ENCODE peak calls at places on chromosomes 1 and 21, in eight cellular contexts. One of them, this sample, is unnamed.

GRCh38 chr1:17113973-17114372 is 5.3 kb downstream of the PADI2 start:
- DNase-seq in NCI-H2171 treated with DMSO at 0.1 percent for 48 hours: no peak
- DNase-seq in bronchial epithelial cell: no peak
- DNase-seq in effector CD4-positive, alpha-beta T cell: no peak
- DNase-seq in occipital lobe: no peak
- DNase-seq in mesendoderm: no peak
- DNase-seq in left kidney: peak; percentile 80
- DNase-seq in activated naive CD4-positive, alpha-beta T cell treated with anti-CD3 and anti-CD28 coated beads for 36 hours: no peak
- DNase-seq in this sample: no peak

GRCh38 chr1:234585333-234586055 is 24.5 kb downstream of the IRF2BP2 start:
- DNase-seq in activated naive CD4-positive, alpha-beta T cell treated with anti-CD3 and anti-CD28 coated beads for 36 hours: no peak
- DNase-seq in NCI-H2171 treated with DMSO at 0.1 percent for 48 hours: peak; percentile 61
- DNase-seq in left kidney: peak; percentile 25
- DNase-seq in effector CD4-positive, alpha-beta T cell: no peak
- DNase-seq in occipital lobe: no peak
- DNase-seq in mesendoderm: no peak
- DNase-seq in bronchial epithelial cell: no peak
- DNase-seq in this sample: no peak

GRCh38 chr21:45129231-45129923 is 55.0 kb downstream of the ADARB1 start:
- DNase-seq in left kidney: no peak
- DNase-seq in bronchial epithelial cell: peak; percentile 46
- DNase-seq in mesendoderm: no peak
- DNase-seq in effector CD4-positive, alpha-beta T cell: no peak
- DNase-seq in NCI-H2171 treated with DMSO at 0.1 percent for 48 hours: no peak
- DNase-seq in activated naive CD4-positive, alpha-beta T cell treated with anti-CD3 and anti-CD28 coated beads for 36 hours: no peak
- DNase-seq in occipital lobe: no peak
- DNase-seq in this sample: no peak

GRCh38 chr1:84225636-84226035 is 75.9 kb upstream of the SAMD13 start:
- DNase-seq in bronchial epithelial cell: no peak
- DNase-seq in activated naive CD4-positive, alpha-beta T cell treated with anti-CD3 and anti-CD28 coated beads for 36 hours: no peak
- DNase-seq in mesendoderm: peak; percentile 4
- DNase-seq in left kidney: no peak
- DNase-seq in NCI-H2171 treated with DMSO at 0.1 percent for 48 hours: peak; percentile 19
- DNase-seq in effector CD4-positive, alpha-beta T cell: no peak
- DNase-seq in occipital lobe: no peak
- DNase-seq in this sample: no peak

GRCh38 chr1:6083801-6084467 is 38.2 kb downstream of the KCNAB2 start:
- DNase-seq in bronchial epithelial cell: no peak
- DNase-seq in mesendoderm: no peak
- DNase-seq in activated naive CD4-positive, alpha-beta T cell treated with anti-CD3 and anti-CD28 coated beads for 36 hours: no peak
- DNase-seq in occipital lobe: peak; percentile 63
- DNase-seq in left kidney: no peak
- DNase-seq in effector CD4-positive, alpha-beta T cell: no peak
- DNase-seq in NCI-H2171 treated with DMSO at 0.1 percent for 48 hours: peak; percentile 75
- DNase-seq in this sample: no peak

GRCh38 chr1:201085902-201086735 is 26.1 kb downstream of the CACNA1S start:
- DNase-seq in bronchial epithelial cell: peak; percentile 48
- DNase-seq in occipital lobe: no peak
- DNase-seq in left kidney: peak; percentile 56
- DNase-seq in mesendoderm: peak; percentile 74
- DNase-seq in activated naive CD4-positive, alpha-beta T cell treated with anti-CD3 and anti-CD28 coated beads for 36 hours: peak; percentile 66
- DNase-seq in NCI-H2171 treated with DMSO at 0.1 percent for 48 hours: peak; percentile 7
- DNase-seq in effector CD4-positive, alpha-beta T cell: peak; percentile 8
- DNase-seq in this sample: peak; percentile 68

GRCh38 chr21:38474796-38475195 is 23.5 kb downstream of the ERG start:
- DNase-seq in occipital lobe: no peak
- DNase-seq in effector CD4-positive, alpha-beta T cell: no peak
- DNase-seq in NCI-H2171 treated with DMSO at 0.1 percent for 48 hours: no peak
- DNase-seq in mesendoderm: no peak
- DNase-seq in bronchial epithelial cell: no peak
- DNase-seq in activated naive CD4-positive, alpha-beta T cell treated with anti-CD3 and anti-CD28 coated beads for 36 hours: no peak
- DNase-seq in left kidney: no peak
- DNase-seq in this sample: no peak

GRCh38 chr1:192747305-192747704 is 61.5 kb upstream of the RGS2 start:
- DNase-seq in mesendoderm: no peak
- DNase-seq in activated naive CD4-positive, alpha-beta T cell treated with anti-CD3 and anti-CD28 coated beads for 36 hours: no peak
- DNase-seq in bronchial epithelial cell: peak; percentile 74
- DNase-seq in NCI-H2171 treated with DMSO at 0.1 percent for 48 hours: no peak
- DNase-seq in left kidney: no peak
- DNase-seq in effector CD4-positive, alpha-beta T cell: no peak
- DNase-seq in occipital lobe: no peak
- DNase-seq in this sample: no peak

GRCh38 chr1:85357817-85358216 is 81.4 kb upstream of the BCL10 start:
- DNase-seq in mesendoderm: no peak
- DNase-seq in NCI-H2171 treated with DMSO at 0.1 percent for 48 hours: no peak
- DNase-seq in activated naive CD4-positive, alpha-beta T cell treated with anti-CD3 and anti-CD28 coated beads for 36 hours: no peak
- DNase-seq in bronchial epithelial cell: no peak
- DNase-seq in effector CD4-positive, alpha-beta T cell: no peak
- DNase-seq in left kidney: no peak
- DNase-seq in occipital lobe: no peak
- DNase-seq in this sample: no peak

GRCh38 chr1:78836736-78837135 is 169.8 kb downstream of the ADGRL4 start:
- DNase-seq in mesendoderm: no peak
- DNase-seq in activated naive CD4-positive, alpha-beta T cell treated with anti-CD3 and anti-CD28 coated beads for 36 hours: no peak
- DNase-seq in effector CD4-positive, alpha-beta T cell: no peak
- DNase-seq in left kidney: no peak
- DNase-seq in occipital lobe: no peak
- DNase-seq in bronchial epithelial cell: no peak
- DNase-seq in NCI-H2171 treated with DMSO at 0.1 percent for 48 hours: no peak
- DNase-seq in this sample: no peak

GRCh38 chr21:38569733-38570132 is 71.5 kb upstream of the ERG start:
- DNase-seq in effector CD4-positive, alpha-beta T cell: no peak
- DNase-seq in occipital lobe: no peak
- DNase-seq in mesendoderm: no peak
- DNase-seq in activated naive CD4-positive, alpha-beta T cell treated with anti-CD3 and anti-CD28 coated beads for 36 hours: no peak
- DNase-seq in NCI-H2171 treated with DMSO at 0.1 percent for 48 hours: no peak
- DNase-seq in bronchial epithelial cell: no peak
- DNase-seq in left kidney: no peak
- DNase-seq in this sample: no peak

GRCh38 chr1:202798792-202799331 is 9.4 kb downstream of the KDM5B start:
- DNase-seq in NCI-H2171 treated with DMSO at 0.1 percent for 48 hours: no peak
- DNase-seq in occipital lobe: no peak
- DNase-seq in bronchial epithelial cell: no peak
- DNase-seq in effector CD4-positive, alpha-beta T cell: no peak
- DNase-seq in left kidney: no peak
- DNase-seq in mesendoderm: no peak
- DNase-seq in activated naive CD4-positive, alpha-beta T cell treated with anti-CD3 and anti-CD28 coated beads for 36 hours: no peak
- DNase-seq in this sample: no peak

GRCh38 chr1:150150511-150151021 is 850 bp downstream of the PLEKHO1 start:
- DNase-seq in occipital lobe: no peak
- DNase-seq in effector CD4-positive, alpha-beta T cell: no peak
- DNase-seq in mesendoderm: peak; percentile 53
- DNase-seq in left kidney: peak; percentile 82
- DNase-seq in bronchial epithelial cell: no peak
- DNase-seq in activated naive CD4-positive, alpha-beta T cell treated with anti-CD3 and anti-CD28 coated beads for 36 hours: no peak
- DNase-seq in NCI-H2171 treated with DMSO at 0.1 percent for 48 hours: no peak
- DNase-seq in this sample: peak; percentile 28

GRCh38 chr1:117110774-117111173 is 10.8 kb downstream of the TRIM45 start:
- DNase-seq in left kidney: no peak
- DNase-seq in effector CD4-positive, alpha-beta T cell: no peak
- DNase-seq in occipital lobe: no peak
- DNase-seq in mesendoderm: no peak
- DNase-seq in activated naive CD4-positive, alpha-beta T cell treated with anti-CD3 and anti-CD28 coated beads for 36 hours: no peak
- DNase-seq in NCI-H2171 treated with DMSO at 0.1 percent for 48 hours: no peak
- DNase-seq in bronchial epithelial cell: peak; percentile 93
- DNase-seq in this sample: no peak

GRCh38 chr1:49060766-49061165 is 284.1 kb upstream of the BEND5 start:
- DNase-seq in activated naive CD4-positive, alpha-beta T cell treated with anti-CD3 and anti-CD28 coated beads for 36 hours: no peak
- DNase-seq in bronchial epithelial cell: no peak
- DNase-seq in occipital lobe: no peak
- DNase-seq in effector CD4-positive, alpha-beta T cell: no peak
- DNase-seq in left kidney: peak; percentile 5
- DNase-seq in mesendoderm: no peak
- DNase-seq in NCI-H2171 treated with DMSO at 0.1 percent for 48 hours: no peak
- DNase-seq in this sample: no peak

GRCh38 chr1:238954865-238955264 is 431.5 kb upstream of the CHRM3 start:
- DNase-seq in mesendoderm: peak; percentile 8
- DNase-seq in effector CD4-positive, alpha-beta T cell: no peak
- DNase-seq in NCI-H2171 treated with DMSO at 0.1 percent for 48 hours: no peak
- DNase-seq in bronchial epithelial cell: peak; percentile 22
- DNase-seq in left kidney: no peak
- DNase-seq in activated naive CD4-positive, alpha-beta T cell treated with anti-CD3 and anti-CD28 coated beads for 36 hours: no peak
- DNase-seq in occipital lobe: no peak
- DNase-seq in this sample: no peak

GRCh38 chr1:15433471-15433870 is 4.8 kb upstream of the CTRC start:
- DNase-seq in NCI-H2171 treated with DMSO at 0.1 percent for 48 hours: no peak
- DNase-seq in bronchial epithelial cell: no peak
- DNase-seq in occipital lobe: no peak
- DNase-seq in left kidney: no peak
- DNase-seq in mesendoderm: no peak
- DNase-seq in activated naive CD4-positive, alpha-beta T cell treated with anti-CD3 and anti-CD28 coated beads for 36 hours: no peak
- DNase-seq in effector CD4-positive, alpha-beta T cell: no peak
- DNase-seq in this sample: no peak

GRCh38 chr1:6162773-6163172 is 17.3 kb downstream of the CHD5 start:
- DNase-seq in mesendoderm: peak; percentile 52
- DNase-seq in left kidney: no peak
- DNase-seq in NCI-H2171 treated with DMSO at 0.1 percent for 48 hours: peak; percentile 90
- DNase-seq in bronchial epithelial cell: no peak
- DNase-seq in occipital lobe: no peak
- DNase-seq in activated naive CD4-positive, alpha-beta T cell treated with anti-CD3 and anti-CD28 coated beads for 36 hours: no peak
- DNase-seq in effector CD4-positive, alpha-beta T cell: no peak
- DNase-seq in this sample: no peak

GRCh38 chr1:41535236-41535720 is 50.8 kb upstream of the EDN2 start:
- DNase-seq in occipital lobe: no peak
- DNase-seq in activated naive CD4-positive, alpha-beta T cell treated with anti-CD3 and anti-CD28 coated beads for 36 hours: no peak
- DNase-seq in NCI-H2171 treated with DMSO at 0.1 percent for 48 hours: no peak
- DNase-seq in bronchial epithelial cell: no peak
- DNase-seq in mesendoderm: no peak
- DNase-seq in left kidney: no peak
- DNase-seq in effector CD4-positive, alpha-beta T cell: no peak
- DNase-seq in this sample: no peak

GRCh38 chr1:21569820-21570527 is 60.8 kb downstream of the ALPL start:
- DNase-seq in occipital lobe: no peak
- DNase-seq in activated naive CD4-positive, alpha-beta T cell treated with anti-CD3 and anti-CD28 coated beads for 36 hours: no peak
- DNase-seq in effector CD4-positive, alpha-beta T cell: no peak
- DNase-seq in mesendoderm: no peak
- DNase-seq in NCI-H2171 treated with DMSO at 0.1 percent for 48 hours: no peak
- DNase-seq in left kidney: peak; percentile 57
- DNase-seq in bronchial epithelial cell: no peak
- DNase-seq in this sample: no peak

GRCh38 chr1:60746278-60746761 is 336.0 kb upstream of the NFIA start:
- DNase-seq in effector CD4-positive, alpha-beta T cell: no peak
- DNase-seq in left kidney: peak; percentile 76
- DNase-seq in mesendoderm: no peak
- DNase-seq in NCI-H2171 treated with DMSO at 0.1 percent for 48 hours: peak; percentile 57
- DNase-seq in bronchial epithelial cell: no peak
- DNase-seq in activated naive CD4-positive, alpha-beta T cell treated with anti-CD3 and anti-CD28 coated beads for 36 hours: no peak
- DNase-seq in occipital lobe: peak; percentile 29
- DNase-seq in this sample: no peak

GRCh38 chr1:209248649-209249279 is 334.8 kb upstream of the CAMK1G start:
- DNase-seq in mesendoderm: peak; percentile 81
- DNase-seq in left kidney: peak; percentile 83
- DNase-seq in bronchial epithelial cell: peak; percentile 77
- DNase-seq in activated naive CD4-positive, alpha-beta T cell treated with anti-CD3 and anti-CD28 coated beads for 36 hours: peak; percentile 74
- DNase-seq in NCI-H2171 treated with DMSO at 0.1 percent for 48 hours: peak; percentile 76
- DNase-seq in occipital lobe: peak; percentile 5
- DNase-seq in effector CD4-positive, alpha-beta T cell: peak; percentile 31
- DNase-seq in this sample: peak; percentile 70

GRCh38 chr1:56289260-56289659 is 290.1 kb downstream of the PLPP3 start:
- DNase-seq in effector CD4-positive, alpha-beta T cell: no peak
- DNase-seq in activated naive CD4-positive, alpha-beta T cell treated with anti-CD3 and anti-CD28 coated beads for 36 hours: no peak
- DNase-seq in left kidney: no peak
- DNase-seq in NCI-H2171 treated with DMSO at 0.1 percent for 48 hours: no peak
- DNase-seq in occipital lobe: no peak
- DNase-seq in mesendoderm: no peak
- DNase-seq in bronchial epithelial cell: no peak
- DNase-seq in this sample: no peak

GRCh38 chr21:31184462-31184861 is 146.2 kb upstream of the KRTAP19-8 start:
- DNase-seq in occipital lobe: no peak
- DNase-seq in activated naive CD4-positive, alpha-beta T cell treated with anti-CD3 and anti-CD28 coated beads for 36 hours: peak; percentile 92
- DNase-seq in mesendoderm: peak; percentile 46
- DNase-seq in bronchial epithelial cell: no peak
- DNase-seq in NCI-H2171 treated with DMSO at 0.1 percent for 48 hours: no peak
- DNase-seq in left kidney: peak; percentile 48
- DNase-seq in effector CD4-positive, alpha-beta T cell: peak; percentile 57
- DNase-seq in this sample: peak; percentile 91

GRCh38 chr1:118987431-118988185 is 535 bp downstream of the TBX15 start:
- DNase-seq in activated naive CD4-positive, alpha-beta T cell treated with anti-CD3 and anti-CD28 coated beads for 36 hours: no peak
- DNase-seq in left kidney: peak; percentile 72
- DNase-seq in bronchial epithelial cell: no peak
- DNase-seq in NCI-H2171 treated with DMSO at 0.1 percent for 48 hours: no peak
- DNase-seq in mesendoderm: peak; percentile 67
- DNase-seq in effector CD4-positive, alpha-beta T cell: no peak
- DNase-seq in occipital lobe: no peak
- DNase-seq in this sample: no peak

GRCh38 chr1:150268706-150269403 is at the start of gene APH1A:
- DNase-seq in effector CD4-positive, alpha-beta T cell: peak; percentile 88
- DNase-seq in bronchial epithelial cell: peak; percentile 88
- DNase-seq in activated naive CD4-positive, alpha-beta T cell treated with anti-CD3 and anti-CD28 coated beads for 36 hours: peak; percentile 98
- DNase-seq in occipital lobe: peak; percentile 98
- DNase-seq in NCI-H2171 treated with DMSO at 0.1 percent for 48 hours: peak; percentile 95
- DNase-seq in left kidney: peak; percentile 99
- DNase-seq in mesendoderm: peak; percentile 99
- DNase-seq in this sample: peak; percentile 97

GRCh38 chr1:53271446-53272090 is 33.2 kb upstream of the MAGOH start:
- DNase-seq in bronchial epithelial cell: no peak
- DNase-seq in left kidney: no peak
- DNase-seq in activated naive CD4-positive, alpha-beta T cell treated with anti-CD3 and anti-CD28 coated beads for 36 hours: no peak
- DNase-seq in mesendoderm: no peak
- DNase-seq in NCI-H2171 treated with DMSO at 0.1 percent for 48 hours: no peak
- DNase-seq in occipital lobe: no peak
- DNase-seq in effector CD4-positive, alpha-beta T cell: no peak
- DNase-seq in this sample: no peak

GRCh38 chr1:150560986-150561829 is 12.0 kb downstream of the ADAMTSL4 start:
- DNase-seq in effector CD4-positive, alpha-beta T cell: peak; percentile 65
- DNase-seq in activated naive CD4-positive, alpha-beta T cell treated with anti-CD3 and anti-CD28 coated beads for 36 hours: peak; percentile 94
- DNase-seq in bronchial epithelial cell: peak; percentile 97
- DNase-seq in left kidney: peak; percentile 96
- DNase-seq in occipital lobe: peak; percentile 84
- DNase-seq in mesendoderm: peak; percentile 99
- DNase-seq in NCI-H2171 treated with DMSO at 0.1 percent for 48 hours: peak; percentile 87
- DNase-seq in this sample: peak; percentile 95

GRCh38 chr1:226370144-226370923 is 37.6 kb downstream of the PARP1 start:
- DNase-seq in effector CD4-positive, alpha-beta T cell: no peak
- DNase-seq in bronchial epithelial cell: no peak
- DNase-seq in NCI-H2171 treated with DMSO at 0.1 percent for 48 hours: no peak
- DNase-seq in left kidney: no peak
- DNase-seq in activated naive CD4-positive, alpha-beta T cell treated with anti-CD3 and anti-CD28 coated beads for 36 hours: no peak
- DNase-seq in mesendoderm: no peak
- DNase-seq in occipital lobe: no peak
- DNase-seq in this sample: no peak

GRCh38 chr1:32040711-32041110 is 27.0 kb downstream of the KHDRBS1 start:
- DNase-seq in bronchial epithelial cell: no peak
- DNase-seq in mesendoderm: no peak
- DNase-seq in effector CD4-positive, alpha-beta T cell: no peak
- DNase-seq in left kidney: no peak
- DNase-seq in occipital lobe: no peak
- DNase-seq in NCI-H2171 treated with DMSO at 0.1 percent for 48 hours: no peak
- DNase-seq in activated naive CD4-positive, alpha-beta T cell treated with anti-CD3 and anti-CD28 coated beads for 36 hours: no peak
- DNase-seq in this sample: no peak

GRCh38 chr1:8816831-8817412 is 518 bp downstream of the RERE start:
- DNase-seq in effector CD4-positive, alpha-beta T cell: peak; percentile 6
- DNase-seq in bronchial epithelial cell: no peak
- DNase-seq in NCI-H2171 treated with DMSO at 0.1 percent for 48 hours: no peak
- DNase-seq in mesendoderm: peak; percentile 42
- DNase-seq in left kidney: peak; percentile 61
- DNase-seq in activated naive CD4-positive, alpha-beta T cell treated with anti-CD3 and anti-CD28 coated beads for 36 hours: peak; percentile 13
- DNase-seq in occipital lobe: no peak
- DNase-seq in this sample: peak; percentile 32

GRCh38 chr1:208000504-208000903 is 89.6 kb upstream of the CD34 start:
- DNase-seq in effector CD4-positive, alpha-beta T cell: no peak
- DNase-seq in left kidney: no peak
- DNase-seq in NCI-H2171 treated with DMSO at 0.1 percent for 48 hours: no peak
- DNase-seq in bronchial epithelial cell: no peak
- DNase-seq in mesendoderm: no peak
- DNase-seq in occipital lobe: no peak
- DNase-seq in activated naive CD4-positive, alpha-beta T cell treated with anti-CD3 and anti-CD28 coated beads for 36 hours: no peak
- DNase-seq in this sample: no peak

GRCh38 chr21:41680444-41681335 is 86.2 kb downstream of the RIPK4 start:
- DNase-seq in left kidney: no peak
- DNase-seq in effector CD4-positive, alpha-beta T cell: no peak
- DNase-seq in bronchial epithelial cell: no peak
- DNase-seq in occipital lobe: no peak
- DNase-seq in mesendoderm: peak; percentile 51
- DNase-seq in NCI-H2171 treated with DMSO at 0.1 percent for 48 hours: no peak
- DNase-seq in activated naive CD4-positive, alpha-beta T cell treated with anti-CD3 and anti-CD28 coated beads for 36 hours: no peak
- DNase-seq in this sample: no peak

GRCh38 chr1:86448670-86449069 is 20.1 kb upstream of the CLCA1 start:
- DNase-seq in effector CD4-positive, alpha-beta T cell: no peak
- DNase-seq in NCI-H2171 treated with DMSO at 0.1 percent for 48 hours: no peak
- DNase-seq in mesendoderm: no peak
- DNase-seq in left kidney: no peak
- DNase-seq in occipital lobe: no peak
- DNase-seq in bronchial epithelial cell: no peak
- DNase-seq in activated naive CD4-positive, alpha-beta T cell treated with anti-CD3 and anti-CD28 coated beads for 36 hours: no peak
- DNase-seq in this sample: no peak